ENCODE peak calls at places on chromosomes 12 and 14, in seven cellular contexts. F is BJ; M is endothelial cell of umbilical vein; L is effector memory CD4-positive, alpha-beta T cell; H is A673; P is neuronal stem cell; G is brain microvascular endothelial cell. C is an unnamed sample.
A peak's percentile ranks its signal among the peaks of the same experiment; 100 is the strongest.

GRCh38 chr14:59107819-59108218 is 80.6 kb upstream of the DAAM1 start:
- DNase-seq in F (no peak), G (no peak), P (no peak), H (no peak), L (no peak), M (no peak), C (no peak)

GRCh38 chr12:117857632-117858274 is 111.0 kb downstream of the KSR2 start:
- DNase-seq in P (peak; percentile 39), G (peak; percentile 40), L (no peak), M (peak; percentile 58), H (peak; percentile 64), F (no peak), C (peak; percentile 27)

GRCh38 chr14:96881713-96882112 is 84.5 kb downstream of the VRK1 start:
- DNase-seq in M (no peak), F (no peak), P (no peak), L (no peak), H (no peak), G (no peak), C (no peak)

GRCh38 chr14:74835607-74836250 is 40.2 kb downstream of the PROX2 start:
- DNase-seq in L (no peak), P (no peak), M (no peak), F (no peak), H (no peak), G (no peak), C (no peak)

GRCh38 chr12:32089156-32089950 is 17.3 kb upstream of the BICD1 start:
- DNase-seq in F (no peak), P (no peak), H (no peak), M (no peak), G (no peak), L (no peak), C (no peak)

GRCh38 chr12:93453633-93454032 is 11.9 kb upstream of the UBE2N start:
- DNase-seq in F (peak; percentile 19), P (no peak), L (no peak), G (peak; percentile 51), M (no peak), H (no peak), C (no peak)

GRCh38 chr12:14272954-14273910 is 92.2 kb upstream of the ATF7IP start:
- DNase-seq in F (no peak), M (no peak), L (no peak), G (no peak), H (peak; percentile 58), P (no peak), C (no peak)

GRCh38 chr12:10392394-10392930 is 2.6 kb upstream of the KLRK1 start:
- DNase-seq in F (peak; percentile 51), H (peak; percentile 58), P (no peak), L (no peak), M (no peak), G (peak; percentile 96), C (no peak)

GRCh38 chr14:59301354-59301753 is 112.9 kb downstream of the DAAM1 start:
- DNase-seq in P (no peak), L (no peak), G (no peak), H (no peak), F (no peak), M (peak; percentile 50), C (no peak)

GRCh38 chr14:71524321-71524982 is 407.8 kb upstream of the RGS6 start:
- DNase-seq in M (no peak), P (no peak), L (no peak), F (no peak), H (no peak), G (no peak), C (no peak)

GRCh38 chr12:27969901-27970390 is 2.6 kb downstream of the PTHLH start:
- DNase-seq in M (peak; percentile 66), H (peak; percentile 81), L (no peak), F (no peak), P (peak; percentile 75), G (no peak), C (peak; percentile 26)

GRCh38 chr12:90978117-90978770 is 23.3 kb upstream of the CCER1 start:
- DNase-seq in F (peak; percentile 46), M (peak; percentile 70), H (peak; percentile 64), G (peak; percentile 28), L (no peak), P (peak; percentile 29), C (no peak)

GRCh38 chr14:21070610-21071224 is 613 bp downstream of the ARHGEF40 start:
- DNase-seq in L (no peak), M (peak; percentile 7), P (peak; percentile 84), G (peak; percentile 24), F (no peak), H (no peak), C (peak; percentile 28)

DNA sequence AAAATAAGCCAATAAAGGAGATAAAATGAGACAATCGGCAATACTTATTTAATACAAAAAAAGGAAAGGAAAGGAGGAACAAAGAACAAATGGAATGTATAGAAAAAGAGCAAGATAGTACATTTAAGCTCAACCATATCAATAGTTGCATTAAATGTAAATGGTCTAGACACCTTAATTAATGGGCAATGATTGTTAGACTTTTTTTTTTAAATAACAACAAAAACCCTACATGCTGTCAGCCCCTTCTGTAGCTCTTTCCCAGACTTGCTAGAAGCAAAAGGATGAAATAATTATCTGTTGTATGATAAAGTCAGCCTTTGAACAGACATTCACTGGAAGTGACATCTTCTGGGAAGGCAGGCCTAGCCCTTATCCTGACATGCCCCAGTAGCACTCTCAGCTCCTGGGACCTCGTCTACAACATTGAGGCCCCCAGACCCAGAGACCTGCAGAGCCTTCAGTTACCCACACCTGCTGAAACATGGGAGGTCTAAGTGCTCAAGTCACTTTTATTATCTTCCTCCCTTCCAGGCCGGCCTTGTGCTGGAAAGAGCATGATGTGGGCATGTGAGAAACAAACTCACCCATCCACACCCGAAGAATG is 13.4 kb downstream of the SIVA1 start:
- DNase-seq in G (no peak), L (no peak), P (no peak), M (no peak), F (no peak), H (no peak), C (no peak)
- H3K4me3 ChIP-seq in G (no peak overlapping the region), L (no peak overlapping the region), P (no peak overlapping the region), M (no peak overlapping the region), F (no peak overlapping the region), H (no peak overlapping the region), C (no peak overlapping the region)

DNA sequence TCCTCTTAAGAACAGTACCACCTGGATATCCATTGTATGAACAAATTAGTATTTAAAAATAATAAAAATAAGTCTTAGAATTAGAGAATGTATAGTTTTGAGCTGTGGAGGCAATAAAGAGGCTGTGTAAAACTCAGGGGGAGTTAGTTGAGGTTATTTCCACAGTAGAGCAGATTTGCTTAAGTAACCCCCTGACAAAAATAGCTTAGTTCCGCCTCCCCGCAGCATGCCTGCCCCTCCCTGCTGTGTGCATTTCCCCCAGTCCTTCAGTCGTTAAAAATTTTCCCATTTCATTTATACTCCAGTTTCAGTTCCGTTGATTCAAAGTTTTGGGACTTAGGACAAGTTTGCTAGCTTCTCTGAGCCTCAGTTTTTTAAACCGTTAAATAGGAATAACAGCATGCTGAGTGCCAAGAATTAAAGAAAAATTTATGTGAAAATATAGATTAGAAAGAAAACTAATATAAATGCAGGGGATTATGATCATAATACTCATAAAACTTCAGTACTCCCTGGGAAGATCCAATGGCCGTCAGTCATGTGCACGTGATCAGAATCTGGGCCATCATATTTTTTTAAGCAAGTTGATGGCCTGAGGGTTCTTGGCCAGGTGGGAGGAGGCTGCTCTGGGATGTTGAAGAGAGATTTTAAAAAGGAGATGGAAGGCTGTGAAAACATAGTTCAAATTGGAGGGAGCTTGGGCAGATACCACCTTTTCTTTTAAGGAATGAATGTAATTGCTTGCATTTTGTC is 14.5 kb upstream of the SLC38A2 start:
- DNase-seq in F (no peak), P (no peak), G (peak; percentile 56), M (no peak), L (no peak), H (peak; percentile 94), C (no peak)
- H3K4me3 ChIP-seq in F (no peak overlapping the region), P (no peak overlapping the region), G (peak overlapping the region; percentile 30), M (no peak overlapping the region), L (no peak overlapping the region), H (peak overlapping the region; percentile 23), C (no peak overlapping the region)

DNA sequence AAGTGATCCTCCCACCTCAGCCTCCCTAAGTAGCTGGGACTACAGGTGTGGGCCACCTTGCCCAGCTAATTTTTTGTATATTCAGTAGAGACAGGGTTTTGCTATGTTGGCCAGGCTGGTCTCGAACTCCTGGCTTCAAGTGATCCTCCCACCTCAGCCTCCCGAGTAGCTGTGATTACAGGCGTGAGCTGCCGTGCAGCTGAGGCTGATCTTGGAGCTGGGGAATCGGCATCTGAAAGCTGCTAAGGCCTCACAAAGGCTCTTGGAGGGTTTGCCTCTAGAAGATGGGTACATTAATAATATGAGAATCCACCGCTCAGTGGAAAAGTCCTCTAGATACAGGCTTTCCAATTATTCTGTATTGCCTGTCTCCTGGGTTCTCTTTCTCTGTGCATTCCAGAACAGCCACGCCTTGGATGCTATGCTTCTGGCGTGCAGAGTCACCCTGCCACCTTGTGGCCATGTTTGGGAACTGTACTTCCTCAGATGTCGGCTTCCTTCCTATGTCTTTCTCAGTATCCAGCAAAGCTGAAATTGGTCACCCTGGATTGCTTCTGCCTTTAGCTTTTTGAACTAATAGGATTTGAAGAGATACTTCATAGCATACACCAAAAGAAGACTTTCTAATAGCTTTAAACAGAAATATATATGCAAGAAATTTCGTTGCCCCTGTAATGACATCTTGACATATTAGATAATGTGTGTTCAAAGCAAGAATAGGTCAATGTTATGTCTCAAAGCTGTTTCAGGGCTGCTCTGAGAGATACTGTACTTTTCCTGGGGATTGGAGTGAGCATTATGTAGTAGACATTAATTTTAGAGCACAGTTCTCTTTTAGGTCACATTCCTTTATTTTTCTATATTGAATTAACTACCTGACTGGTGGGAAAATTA is 75.4 kb downstream of the SNAPC1 start:
- DNase-seq in G (peak; percentile 81), F (no peak), L (peak; percentile 37), M (peak; percentile 84), H (peak; percentile 83), P (peak; percentile 70), C (peak; percentile 67)
- H3K4me3 ChIP-seq in G (no peak overlapping the region), F (no peak overlapping the region), L (no peak overlapping the region), M (no peak overlapping the region), H (no peak overlapping the region), P (no peak overlapping the region), C (no peak overlapping the region)

DNA sequence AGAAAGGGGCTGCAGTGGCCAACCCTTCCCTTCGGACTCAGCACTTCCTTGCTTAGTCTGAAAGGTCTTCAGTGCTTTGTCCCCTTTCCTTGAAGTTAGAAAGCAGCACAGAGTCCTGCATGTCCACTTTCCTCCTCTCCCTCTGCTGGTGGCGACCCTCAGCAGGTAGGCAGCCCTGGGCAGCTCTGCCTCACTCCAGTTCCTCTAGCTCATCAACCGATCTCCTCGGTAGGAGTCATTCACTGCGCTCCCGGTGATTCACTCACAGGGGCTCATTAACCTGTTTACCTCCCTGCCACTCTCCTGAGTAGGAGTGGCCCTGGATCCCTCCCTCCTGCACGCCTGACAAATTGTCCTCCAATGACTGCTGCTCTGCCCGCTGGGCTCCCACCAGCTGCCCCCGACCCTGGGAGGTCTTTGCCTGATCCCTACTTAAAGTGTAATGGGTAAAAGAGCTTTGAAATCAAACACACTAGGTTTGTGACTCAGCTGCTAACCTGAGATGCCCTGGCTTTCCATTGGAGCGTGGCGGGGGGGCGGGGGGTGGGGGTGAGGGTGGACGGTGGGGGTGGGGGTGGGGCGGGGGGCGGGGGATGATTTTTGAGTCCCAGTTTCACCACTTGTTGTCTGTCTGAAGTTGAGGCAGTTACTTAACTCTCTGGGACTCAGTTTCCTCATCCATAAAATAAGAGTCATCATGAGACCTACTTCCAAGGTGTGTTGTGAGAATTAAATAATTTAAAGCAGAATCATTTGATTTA is 4.2 kb downstream of the SCNN1A start:
- DNase-seq in P (peak; percentile 50), L (no peak), G (peak; percentile 42), F (no peak), H (no peak), M (peak; percentile 33), C (no peak)
- H3K4me3 ChIP-seq in P (no peak overlapping the region), L (no peak overlapping the region), G (no peak overlapping the region), F (no peak overlapping the region), H (no peak overlapping the region), M (no peak overlapping the region), C (no peak overlapping the region)